ENCODE peak calls at places on chromosomes 4 and X, in ten cellular contexts. One of them, this sample, is unnamed.

GRCh38 chr4:163535657-163536056 is 41.2 kb downstream of the TMA16 start:
- DNase-seq in keratinocyte: no peak
- DNase-seq in GM10248: no peak
- DNase-seq in left ventricle myocardium inferior: no peak
- DNase-seq in right lobe of liver: no peak
- DNase-seq in HFF-Myc: no peak
- DNase-seq in GM23338: peak
- DNase-seq in endothelial cell of umbilical vein: no peak
- DNase-seq in AG10803: no peak
- DNase-seq in glutamatergic neuron: no peak
- DNase-seq in this sample: no peak

GRCh38 chr4:169015237-169015636 is 5.2 kb upstream of the CBR4 start:
- DNase-seq in endothelial cell of umbilical vein: no peak
- DNase-seq in AG10803: no peak
- DNase-seq in glutamatergic neuron: no peak
- DNase-seq in left ventricle myocardium inferior: peak
- DNase-seq in right lobe of liver: no peak
- DNase-seq in GM23338: peak
- DNase-seq in GM10248: no peak
- DNase-seq in keratinocyte: no peak
- DNase-seq in HFF-Myc: no peak
- DNase-seq in this sample: no peak

GRCh38 chr4:5120468-5120867 is 69.2 kb downstream of the STK32B start:
- DNase-seq in GM23338: no peak
- DNase-seq in GM10248: no peak
- DNase-seq in right lobe of liver: no peak
- DNase-seq in HFF-Myc: no peak
- DNase-seq in keratinocyte: no peak
- DNase-seq in AG10803: peak
- DNase-seq in left ventricle myocardium inferior: no peak
- DNase-seq in endothelial cell of umbilical vein: no peak
- DNase-seq in glutamatergic neuron: no peak
- DNase-seq in this sample: no peak

GRCh38 chr4:177292171-177292570 is 17.5 kb upstream of the NEIL3 start:
- DNase-seq in glutamatergic neuron: no peak
- DNase-seq in endothelial cell of umbilical vein: no peak
- DNase-seq in GM10248: no peak
- DNase-seq in left ventricle myocardium inferior: no peak
- DNase-seq in right lobe of liver: no peak
- DNase-seq in HFF-Myc: no peak
- DNase-seq in GM23338: no peak
- DNase-seq in AG10803: no peak
- DNase-seq in keratinocyte: no peak
- DNase-seq in this sample: no peak

GRCh38 chr4:945274-946102 is 13.2 kb downstream of the TMEM175 start:
- DNase-seq in keratinocyte: no peak
- DNase-seq in GM23338: no peak
- DNase-seq in glutamatergic neuron: no peak
- DNase-seq in left ventricle myocardium inferior: no peak
- DNase-seq in AG10803: no peak
- DNase-seq in right lobe of liver: no peak
- DNase-seq in HFF-Myc: no peak
- DNase-seq in GM10248: no peak
- DNase-seq in endothelial cell of umbilical vein: no peak
- DNase-seq in this sample: no peak

GRCh38 chr4:37486134-37486533 is 200.0 kb downstream of the RELL1 start:
- DNase-seq in HFF-Myc: no peak
- DNase-seq in GM10248: no peak
- DNase-seq in AG10803: no peak
- DNase-seq in right lobe of liver: no peak
- DNase-seq in keratinocyte: no peak
- DNase-seq in glutamatergic neuron: no peak
- DNase-seq in left ventricle myocardium inferior: no peak
- DNase-seq in endothelial cell of umbilical vein: no peak
- DNase-seq in GM23338: no peak
- DNase-seq in this sample: no peak

GRCh38 chr4:3824521-3825270 is 58.5 kb downstream of the ADRA2C start:
- DNase-seq in AG10803: no peak
- DNase-seq in left ventricle myocardium inferior: no peak
- DNase-seq in right lobe of liver: peak
- DNase-seq in endothelial cell of umbilical vein: no peak
- DNase-seq in glutamatergic neuron: no peak
- DNase-seq in GM23338: no peak
- DNase-seq in GM10248: no peak
- DNase-seq in keratinocyte: no peak
- DNase-seq in HFF-Myc: no peak
- DNase-seq in this sample: no peak

GRCh38 chr4:94523617-94524016 is 71.9 kb downstream of the PDLIM5 start:
- DNase-seq in keratinocyte: no peak
- DNase-seq in right lobe of liver: no peak
- DNase-seq in HFF-Myc: no peak
- DNase-seq in glutamatergic neuron: no peak
- DNase-seq in GM23338: no peak
- DNase-seq in AG10803: no peak
- DNase-seq in GM10248: no peak
- DNase-seq in endothelial cell of umbilical vein: no peak
- DNase-seq in left ventricle myocardium inferior: no peak
- DNase-seq in this sample: no peak

GRCh38 chr4:17111959-17112659 is 213.7 kb upstream of the LDB2 start:
- DNase-seq in keratinocyte: no peak
- DNase-seq in AG10803: no peak
- DNase-seq in glutamatergic neuron: peak
- DNase-seq in GM23338: peak
- DNase-seq in HFF-Myc: no peak
- DNase-seq in right lobe of liver: no peak
- DNase-seq in endothelial cell of umbilical vein: no peak
- DNase-seq in GM10248: peak
- DNase-seq in left ventricle myocardium inferior: no peak
- DNase-seq in this sample: no peak
- TF ChIP-seq CTCF in keratinocyte: peak
- TF ChIP-seq CTCF in AG10803: peak
- TF ChIP-seq CTCF in glutamatergic neuron: peak
- TF ChIP-seq CTCF in GM23338: peak
- TF ChIP-seq CTCF in HFF-Myc: peak
- TF ChIP-seq CTCF in right lobe of liver: no peak
- TF ChIP-seq CTCF in endothelial cell of umbilical vein: peak
- TF ChIP-seq CTCF in GM10248: peak
- TF ChIP-seq CTCF in left ventricle myocardium inferior: peak
- TF ChIP-seq CTCF in this sample: peak

GRCh38 chrX:11462136-11462535 is 168.9 kb downstream of the AMELX start:
- DNase-seq in left ventricle myocardium inferior: no peak
- DNase-seq in GM10248: no peak
- DNase-seq in endothelial cell of umbilical vein: peak
- DNase-seq in GM23338: no peak
- DNase-seq in glutamatergic neuron: no peak
- DNase-seq in right lobe of liver: no peak
- DNase-seq in keratinocyte: no peak
- DNase-seq in AG10803: no peak
- DNase-seq in HFF-Myc: no peak
- DNase-seq in this sample: no peak

GRCh38 chrX:11462648-11463047 is 169.4 kb downstream of the AMELX start:
- DNase-seq in left ventricle myocardium inferior: no peak
- DNase-seq in glutamatergic neuron: no peak
- DNase-seq in keratinocyte: no peak
- DNase-seq in AG10803: no peak
- DNase-seq in HFF-Myc: no peak
- DNase-seq in right lobe of liver: no peak
- DNase-seq in GM10248: no peak
- DNase-seq in GM23338: no peak
- DNase-seq in endothelial cell of umbilical vein: no peak
- DNase-seq in this sample: no peak

GRCh38 chrX:11464360-11464759 is 171.1 kb downstream of the AMELX start:
- DNase-seq in AG10803: no peak
- DNase-seq in HFF-Myc: no peak
- DNase-seq in endothelial cell of umbilical vein: no peak
- DNase-seq in GM10248: no peak
- DNase-seq in right lobe of liver: no peak
- DNase-seq in GM23338: no peak
- DNase-seq in left ventricle myocardium inferior: no peak
- DNase-seq in keratinocyte: no peak
- DNase-seq in glutamatergic neuron: no peak
- DNase-seq in this sample: no peak

GRCh38 chrX:11460347-11460746 is 167.1 kb downstream of the AMELX start:
- DNase-seq in AG10803: no peak
- DNase-seq in HFF-Myc: no peak
- DNase-seq in left ventricle myocardium inferior: no peak
- DNase-seq in right lobe of liver: no peak
- DNase-seq in GM23338: peak
- DNase-seq in GM10248: no peak
- DNase-seq in glutamatergic neuron: no peak
- DNase-seq in keratinocyte: no peak
- DNase-seq in endothelial cell of umbilical vein: no peak
- DNase-seq in this sample: no peak

GRCh38 chrX:11461181-11462001 is 168.2 kb downstream of the AMELX start:
- DNase-seq in AG10803: peak
- DNase-seq in HFF-Myc: no peak
- DNase-seq in GM10248: no peak
- DNase-seq in endothelial cell of umbilical vein: peak
- DNase-seq in keratinocyte: no peak
- DNase-seq in glutamatergic neuron: no peak
- DNase-seq in GM23338: no peak
- DNase-seq in right lobe of liver: no peak
- DNase-seq in left ventricle myocardium inferior: no peak
- DNase-seq in this sample: no peak
- TF ChIP-seq CTCF in AG10803: no peak
- TF ChIP-seq CTCF in HFF-Myc: no peak
- TF ChIP-seq CTCF in GM10248: no peak
- TF ChIP-seq CTCF in endothelial cell of umbilical vein: no peak
- TF ChIP-seq CTCF in keratinocyte: no peak
- TF ChIP-seq CTCF in glutamatergic neuron: no peak
- TF ChIP-seq CTCF in GM23338: no peak
- TF ChIP-seq CTCF in right lobe of liver: no peak
- TF ChIP-seq CTCF in left ventricle myocardium inferior: no peak
- TF ChIP-seq CTCF in this sample: no peak

GRCh38 chr4:140754918-140755810 is 1.0 kb downstream of the TBC1D9 start:
- DNase-seq in AG10803: no peak
- DNase-seq in keratinocyte: no peak
- DNase-seq in HFF-Myc: no peak
- DNase-seq in GM10248: no peak
- DNase-seq in left ventricle myocardium inferior: no peak
- DNase-seq in right lobe of liver: no peak
- DNase-seq in GM23338: peak
- DNase-seq in endothelial cell of umbilical vein: peak
- DNase-seq in glutamatergic neuron: no peak
- DNase-seq in this sample: no peak

GRCh38 chr4:140752669-140753068 is 3.5 kb downstream of the TBC1D9 start:
- DNase-seq in AG10803: no peak
- DNase-seq in GM10248: no peak
- DNase-seq in left ventricle myocardium inferior: no peak
- DNase-seq in right lobe of liver: no peak
- DNase-seq in HFF-Myc: no peak
- DNase-seq in keratinocyte: no peak
- DNase-seq in glutamatergic neuron: no peak
- DNase-seq in GM23338: no peak
- DNase-seq in endothelial cell of umbilical vein: no peak
- DNase-seq in this sample: no peak

GRCh38 chr4:140757220-140757607 is 1.0 kb upstream of the TBC1D9 start:
- DNase-seq in left ventricle myocardium inferior: no peak
- DNase-seq in GM10248: no peak
- DNase-seq in endothelial cell of umbilical vein: no peak
- DNase-seq in right lobe of liver: no peak
- DNase-seq in AG10803: no peak
- DNase-seq in keratinocyte: no peak
- DNase-seq in GM23338: no peak
- DNase-seq in glutamatergic neuron: no peak
- DNase-seq in HFF-Myc: no peak
- DNase-seq in this sample: peak

GRCh38 chr4:140756292-140757219 is at the start of gene TBC1D9:
- DNase-seq in AG10803: peak
- DNase-seq in GM10248: peak
- DNase-seq in left ventricle myocardium inferior: peak
- DNase-seq in keratinocyte: peak
- DNase-seq in HFF-Myc: peak
- DNase-seq in endothelial cell of umbilical vein: peak
- DNase-seq in GM23338: peak
- DNase-seq in glutamatergic neuron: peak
- DNase-seq in right lobe of liver: peak
- DNase-seq in this sample: peak

GRCh38 chr4:140755811-140756291 is 334 bp downstream of the TBC1D9 start:
- DNase-seq in right lobe of liver: peak
- DNase-seq in keratinocyte: no peak
- DNase-seq in AG10803: peak
- DNase-seq in GM10248: peak
- DNase-seq in endothelial cell of umbilical vein: peak
- DNase-seq in GM23338: peak
- DNase-seq in left ventricle myocardium inferior: peak
- DNase-seq in HFF-Myc: no peak
- DNase-seq in glutamatergic neuron: peak
- DNase-seq in this sample: peak
- TF ChIP-seq CTCF in right lobe of liver: no peak
- TF ChIP-seq CTCF in keratinocyte: no peak
- TF ChIP-seq CTCF in AG10803: no peak
- TF ChIP-seq CTCF in GM10248: no peak
- TF ChIP-seq CTCF in endothelial cell of umbilical vein: no peak
- TF ChIP-seq CTCF in GM23338: no peak
- TF ChIP-seq CTCF in left ventricle myocardium inferior: peak
- TF ChIP-seq CTCF in HFF-Myc: no peak
- TF ChIP-seq CTCF in glutamatergic neuron: no peak
- TF ChIP-seq CTCF in this sample: peak

GRCh38 chr4:77050962-77051361 is 24.8 kb downstream of the CCNI start:
- DNase-seq in keratinocyte: no peak
- DNase-seq in left ventricle myocardium inferior: no peak
- DNase-seq in glutamatergic neuron: no peak
- DNase-seq in HFF-Myc: no peak
- DNase-seq in endothelial cell of umbilical vein: no peak
- DNase-seq in right lobe of liver: no peak
- DNase-seq in GM10248: no peak
- DNase-seq in GM23338: no peak
- DNase-seq in AG10803: peak
- DNase-seq in this sample: no peak

GRCh38 chr4:77044458-77045124 is 31.2 kb downstream of the CCNI start:
- DNase-seq in GM10248: peak
- DNase-seq in keratinocyte: no peak
- DNase-seq in HFF-Myc: peak
- DNase-seq in right lobe of liver: no peak
- DNase-seq in endothelial cell of umbilical vein: peak
- DNase-seq in GM23338: peak
- DNase-seq in AG10803: peak
- DNase-seq in glutamatergic neuron: no peak
- DNase-seq in left ventricle myocardium inferior: no peak
- DNase-seq in this sample: peak

GRCh38 chr4:77043507-77044131 is 32.2 kb downstream of the CCNI start:
- DNase-seq in GM23338: no peak
- DNase-seq in GM10248: no peak
- DNase-seq in keratinocyte: no peak
- DNase-seq in HFF-Myc: no peak
- DNase-seq in endothelial cell of umbilical vein: no peak
- DNase-seq in right lobe of liver: no peak
- DNase-seq in glutamatergic neuron: no peak
- DNase-seq in left ventricle myocardium inferior: no peak
- DNase-seq in AG10803: peak
- DNase-seq in this sample: no peak

GRCh38 chr4:77045490-77045889 is 30.3 kb downstream of the CCNI start:
- DNase-seq in AG10803: no peak
- DNase-seq in GM10248: no peak
- DNase-seq in GM23338: peak
- DNase-seq in glutamatergic neuron: no peak
- DNase-seq in endothelial cell of umbilical vein: no peak
- DNase-seq in right lobe of liver: no peak
- DNase-seq in HFF-Myc: no peak
- DNase-seq in left ventricle myocardium inferior: no peak
- DNase-seq in keratinocyte: no peak
- DNase-seq in this sample: no peak

DNA sequence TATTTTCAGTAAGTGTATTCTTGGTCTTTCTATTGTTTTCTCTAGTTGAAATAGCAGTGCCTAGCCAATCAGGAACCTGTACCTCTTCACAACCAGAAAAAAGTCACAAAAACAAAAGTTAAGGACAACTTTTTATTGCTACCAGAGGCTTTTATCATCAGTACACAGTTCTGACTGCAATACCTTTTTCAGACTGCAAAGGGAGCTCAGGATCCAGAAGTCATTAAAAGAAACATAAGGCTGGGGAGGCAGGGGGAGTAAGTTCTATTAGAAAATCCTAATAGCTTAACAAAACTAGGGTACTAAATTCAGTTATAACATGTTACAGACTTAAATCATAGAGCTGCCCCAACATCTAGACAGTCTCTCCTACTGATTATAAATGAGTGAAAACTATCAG is 28.8 kb downstream of the CCNI start:
- DNase-seq in right lobe of liver: no peak
- DNase-seq in glutamatergic neuron: no peak
- DNase-seq in left ventricle myocardium inferior: no peak
- DNase-seq in GM23338: peak
- DNase-seq in HFF-Myc: no peak
- DNase-seq in AG10803: no peak
- DNase-seq in GM10248: no peak
- DNase-seq in endothelial cell of umbilical vein: peak
- DNase-seq in keratinocyte: no peak
- DNase-seq in this sample: no peak
- TF ChIP-seq CTCF in right lobe of liver: peak
- TF ChIP-seq CTCF in glutamatergic neuron: peak
- TF ChIP-seq CTCF in left ventricle myocardium inferior: peak
- TF ChIP-seq CTCF in GM23338: peak
- TF ChIP-seq CTCF in HFF-Myc: no peak
- TF ChIP-seq CTCF in AG10803: peak
- TF ChIP-seq CTCF in GM10248: peak
- TF ChIP-seq CTCF in endothelial cell of umbilical vein: no peak
- TF ChIP-seq CTCF in keratinocyte: no peak
- TF ChIP-seq CTCF in this sample: peak